ENCODE peak calls at places on chromosomes 12 and 14, in four cellular contexts. Z is HuH-7.5, D is astrocyte, V is mammary epithelial cell. N is an unnamed sample.

GRCh38 chr12:52415870-52416750 is 10.0 kb upstream of the KRT82 start:
- DNase-seq in V (peak), Z (no peak), D (peak), N (no peak)

GRCh38 chr12:47361389-47362031 is 281.8 kb upstream of the AMIGO2 start:
- DNase-seq in Z (no peak), V (peak), D (no peak), N (no peak)

GRCh38 chr12:122946690-122947271 is 19.5 kb downstream of the ABCB9 start:
- DNase-seq in D (peak), V (peak), Z (peak), N (peak)

GRCh38 chr12:47813491-47814196 is 6.1 kb downstream of the HDAC7 start:
- DNase-seq in V (no peak), D (no peak), Z (no peak), N (peak)

GRCh38 chr14:105974902-105975301 is 448.5 kb downstream of the TMEM121 start:
- DNase-seq in V (no peak), Z (peak), D (no peak), N (no peak)

GRCh38 chr14:105325716-105326567 is 11.4 kb downstream of the PACS2 start:
- DNase-seq in V (no peak), Z (no peak), D (no peak), N (no peak)

GRCh38 chr14:33686218-33686617 is 264.7 kb downstream of the EGLN3 start:
- DNase-seq in D (peak), V (peak), Z (no peak), N (no peak)

GRCh38 chr14:97977711-97978261 is 1180.6 kb downstream of the VRK1 start:
- DNase-seq in D (peak), V (peak), Z (no peak), N (no peak)

GRCh38 chr12:120581998-120582397 is 796 bp upstream of the POP5 start:
- DNase-seq in D (no peak), Z (no peak), V (no peak), N (no peak)

GRCh38 chr12:3363608-3364007 is 127.4 kb upstream of the PRMT8 start:
- DNase-seq in V (no peak), D (no peak), Z (no peak), N (no peak)

GRCh38 chr12:65822732-65823480 is 1.4 kb upstream of the HMGA2 start:
- DNase-seq in V (peak), D (peak), Z (peak), N (peak)